ENCODE peak calls at places on chromosomes 12 and 14, in five cellular contexts. L is K562, X is A549, V is GM12878, F is SK-N-SH. A is an unnamed sample.

GRCh38 chr14:59374048-59374447 is 91.1 kb downstream of the GPR135 start:
- DNase-seq in L (no peak), X (peak; percentile 2), V (no peak), F (no peak), A (no peak)

GRCh38 chr14:68911594-68912227 is 67.4 kb downstream of the ACTN1 start:
- DNase-seq in L (peak; percentile 88), X (peak; percentile 78), V (no peak), F (peak; percentile 92), A (peak; percentile 75)

GRCh38 chr12:7787574-7788315 is 1.5 kb upstream of the NANOG start:
- DNase-seq in L (no peak), X (no peak), V (no peak), F (no peak), A (no peak)

GRCh38 chr12:21526053-21526452 is at the start of gene SPX:
- DNase-seq in L (no peak), X (peak; percentile 72), V (no peak), F (no peak), A (peak; percentile 26)

GRCh38 chr12:94560416-94561221 is 89.7 kb downstream of the TMCC3 start:
- DNase-seq in L (no peak), X (no peak), V (peak; percentile 36), F (no peak), A (peak; percentile 53)

GRCh38 chr12:41073633-41074576 is 114.2 kb upstream of the PDZRN4 start:
- DNase-seq in L (no peak), X (no peak), V (no peak), F (no peak), A (no peak)

GRCh38 chr12:113208041-113208934 is 13.0 kb upstream of the TPCN1 start:
- DNase-seq in L (no peak), X (no peak), V (peak; percentile 99), F (no peak), A (peak; percentile 79)

GRCh38 chr12:95151406-95151805 is 65.9 kb downstream of the FGD6 start:
- DNase-seq in L (no peak), X (no peak), V (no peak), F (no peak), A (no peak)

GRCh38 chr12:4412056-4412455 is 32.5 kb upstream of the FGF23 start:
- DNase-seq in L (no peak), X (no peak), V (no peak), F (no peak), A (no peak)

GRCh38 chr12:112218150-112218549 is 92.8 kb downstream of the TRAFD1 start:
- DNase-seq in L (no peak), X (no peak), V (no peak), F (no peak), A (peak; percentile 24)

GRCh38 chr14:68576031-68576430 is 216.8 kb downstream of the ZFP36L1 start:
- DNase-seq in L (no peak), X (no peak), V (no peak), F (no peak), A (no peak)

GRCh38 chr14:94690896-94691657 is 78.8 kb downstream of the GSC start:
- DNase-seq in L (no peak), X (no peak), V (no peak), F (no peak), A (no peak)

GRCh38 chr14:63224196-63224595 is 20.0 kb downstream of the RHOJ start:
- DNase-seq in L (no peak), X (no peak), V (no peak), F (no peak), A (no peak)

GRCh38 chr12:109734219-109735000 is 20.8 kb downstream of the FAM222A start:
- DNase-seq in L (no peak), X (no peak), V (no peak), F (peak; percentile 62), A (peak; percentile 1)

GRCh38 chr12:94875525-94875924 is 128.0 kb downstream of the NDUFA12 start:
- DNase-seq in L (no peak), X (peak; percentile 69), V (peak; percentile 86), F (peak; percentile 44), A (no peak)

GRCh38 chr12:47053991-47054390 is 25.4 kb upstream of the PCED1B start:
- DNase-seq in L (no peak), X (no peak), V (no peak), F (no peak), A (no peak)

GRCh38 chr14:53551862-53552261 is 398.7 kb upstream of the DDHD1 start:
- DNase-seq in L (no peak), X (no peak), V (no peak), F (no peak), A (no peak)

GRCh38 chr14:105249175-105250007 is 1.1 kb downstream of the BTBD6 start:
- DNase-seq in L (no peak), X (peak; percentile 24), V (no peak), F (peak; percentile 68), A (peak; percentile 26)

GRCh38 chr12:70724444-70724843 is 87.2 kb upstream of the PTPRB start:
- DNase-seq in L (no peak), X (peak; percentile 33), V (no peak), F (no peak), A (peak; percentile 1)

GRCh38 chr14:69318901-69319475 is 59.0 kb downstream of the GALNT16 start:
- DNase-seq in L (no peak), X (no peak), V (no peak), F (no peak), A (no peak)

GRCh38 chr12:59431266-59431665 is 164.6 kb upstream of the SLC16A7 start:
- DNase-seq in L (no peak), X (no peak), V (no peak), F (no peak), A (peak; percentile 2)

GRCh38 chr12:123952037-123952436 is 20.6 kb downstream of the CCDC92 start:
- DNase-seq in L (no peak), X (no peak), V (no peak), F (no peak), A (peak; percentile 62)

GRCh38 chr14:100680439-100681051 is 46.1 kb upstream of the DLK1 start:
- DNase-seq in L (peak; percentile 74), X (no peak), V (no peak), F (no peak), A (no peak)

GRCh38 chr12:51771008-51771407 is 77.5 kb downstream of the FIGNL2 start:
- DNase-seq in L (no peak), X (no peak), V (no peak), F (no peak), A (no peak)

GRCh38 chr12:54356228-54356627 is 8.1 kb downstream of the GPR84 start:
- DNase-seq in L (no peak), X (no peak), V (no peak), F (no peak), A (no peak)

GRCh38 chr12:65858831-65859230 is 34.5 kb downstream of the HMGA2 start:
- DNase-seq in L (no peak), X (no peak), V (no peak), F (no peak), A (peak; percentile 72)

GRCh38 chr12:1173806-1174617 is 183.0 kb downstream of the ERC1 start:
- DNase-seq in L (no peak), X (no peak), V (no peak), F (no peak), A (no peak)

GRCh38 chr12:52369220-52369619 is 1.9 kb upstream of the KRT85 start:
- DNase-seq in L (no peak), X (no peak), V (no peak), F (no peak), A (no peak)

GRCh38 chr14:38053684-38054083 is 154.0 kb upstream of the SSTR1 start:
- DNase-seq in L (no peak), X (no peak), V (no peak), F (no peak), A (no peak)

GRCh38 chr14:20415723-20416622 is 2.7 kb upstream of the TEP1 start:
- DNase-seq in L (peak; percentile 28), X (peak; percentile 67), V (peak; percentile 49), F (peak; percentile 50), A (peak; percentile 61)
- TF ChIP-seq RCOR1 in L (no peak), X (no peak), V (no peak), F (no peak), A (no peak)

GRCh38 chr12:130076752-130077151 is 85.5 kb upstream of the FZD10 start:
- DNase-seq in L (no peak), X (no peak), V (no peak), F (no peak), A (no peak)

GRCh38 chr12:130081420-130081819 is 80.8 kb upstream of the FZD10 start:
- DNase-seq in L (no peak), X (no peak), V (no peak), F (no peak), A (no peak)

GRCh38 chr12:130080205-130080604 is 82.1 kb upstream of the FZD10 start:
- DNase-seq in L (no peak), X (no peak), V (no peak), F (no peak), A (no peak)

GRCh38 chr12:130079254-130079653 is 83.0 kb upstream of the FZD10 start:
- DNase-seq in L (no peak), X (peak; percentile 28), V (no peak), F (no peak), A (no peak)

DNA sequence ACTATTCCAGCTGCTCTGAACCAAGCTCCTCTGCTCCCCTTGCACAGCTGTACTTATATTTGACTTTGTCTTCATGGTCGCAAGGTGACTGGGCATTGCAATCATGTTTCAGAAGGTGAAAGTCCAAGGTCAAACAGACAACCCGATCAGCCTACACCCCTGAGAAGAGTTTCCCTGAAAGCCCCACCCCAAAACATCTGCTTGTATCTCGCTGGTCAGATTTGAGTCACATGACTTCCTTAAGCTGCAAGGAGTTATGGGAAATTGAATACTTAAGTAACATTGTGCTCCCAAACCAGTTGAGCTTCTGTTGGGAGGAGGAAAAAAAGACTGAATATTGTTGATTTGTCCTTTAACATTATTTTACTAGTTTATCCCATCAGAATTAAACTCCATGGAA is 83.4 kb upstream of the FZD10 start:
- DNase-seq in L (peak; percentile 61), X (no peak), V (no peak), F (no peak), A (no peak)
- TF ChIP-seq SMC3 in L (no peak), X (no peak), V (no peak), F (no peak), A (no peak)

DNA sequence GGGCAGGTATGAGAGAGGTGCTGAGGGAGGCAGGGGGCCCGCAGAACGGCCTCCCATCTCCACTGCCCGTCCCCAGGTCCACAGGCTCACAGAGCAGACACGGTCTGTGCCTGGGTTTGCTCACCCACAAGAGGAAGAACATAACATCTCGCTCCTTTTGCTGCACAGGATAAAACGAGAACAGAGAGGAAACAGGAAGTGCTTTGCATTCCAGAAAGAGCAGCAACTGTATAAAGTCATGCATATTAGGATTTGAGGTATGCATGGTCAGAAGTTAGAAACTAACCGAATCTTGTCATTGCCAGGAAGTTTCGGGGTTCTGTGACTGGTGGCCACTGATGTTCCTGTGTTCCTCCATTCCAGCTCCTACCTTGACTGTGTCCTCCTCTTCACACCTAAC is 25.0 kb downstream of the NTF3 start:
- DNase-seq in L (no peak), X (no peak), V (no peak), F (no peak), A (peak; percentile 82)
- TF ChIP-seq RCOR1 in L (no peak), X (no peak), V (no peak), F (no peak), A (no peak)

DNA sequence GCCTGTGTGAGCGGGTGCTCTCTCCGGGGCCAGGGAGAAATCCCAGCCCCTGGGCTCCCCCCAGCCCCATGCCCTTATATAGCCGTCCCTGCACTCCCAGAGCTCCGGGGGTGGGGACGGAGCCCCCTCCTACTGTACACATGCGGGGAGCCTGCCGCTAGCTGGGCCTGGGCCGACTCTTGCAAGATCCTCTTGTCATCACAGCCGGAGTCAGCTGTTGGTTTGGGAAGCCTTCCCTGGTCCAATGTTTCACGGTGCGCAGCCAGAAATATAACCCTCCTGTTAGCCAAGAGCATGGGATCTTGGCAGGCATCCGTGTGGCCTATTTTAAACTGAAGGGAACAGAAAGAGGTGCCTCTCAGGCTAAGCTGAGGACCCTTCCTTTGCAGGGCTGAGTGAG is 175.2 kb downstream of the TSPAN9 start:
- DNase-seq in L (no peak), X (no peak), V (no peak), F (no peak), A (peak; percentile 74)
- TF ChIP-seq SMC3 in L (no peak), X (no peak), V (no peak), F (no peak), A (no peak)

GRCh38 chr14:22251090-22251489 is 337.9 kb downstream of the DAD1 start:
- DNase-seq in L (no peak), X (no peak), V (no peak), F (no peak), A (peak; percentile 45)
- TF ChIP-seq RCOR1 in L (no peak), X (no peak), V (no peak), F (no peak), A (no peak)

A was measured in IMR-90.